ENCODE peak calls at places on chromosomes 4 and X, in five cellular contexts. W is A549, Q is fibroblast of lung, C is mammary epithelial cell, Z is adrenal gland. P is an unnamed sample.

GRCh38 chr4:176999943-177000543 is 207.3 kb upstream of the VEGFC start:
- DNase-seq in W (peak), Q (no peak), C (peak), Z (no peak), P (no peak)

GRCh38 chr4:84126061-84126787 is 372.9 kb downstream of the NKX6-1 start:
- DNase-seq in W (no peak), Q (no peak), C (no peak), Z (no peak), P (no peak)

GRCh38 chr4:20251796-20252655 is at the start of gene SLIT2:
- DNase-seq in W (peak), Q (peak), C (peak), Z (peak), P (peak)

GRCh38 chr4:104444685-104445084 is 50.0 kb downstream of the CXXC4 start:
- DNase-seq in W (no peak), Q (no peak), C (no peak), Z (no peak), P (no peak)

GRCh38 chr4:185839204-185839712 is 27.3 kb upstream of the SORBS2 start:
- DNase-seq in W (peak), Q (peak), C (peak), Z (peak), P (peak)

GRCh38 chrX:104254442-104255115 is at the start of gene ESX1:
- DNase-seq in W (peak), Q (peak), C (peak), Z (no peak), P (no peak)

GRCh38 chrX:39883664-39884063 is 214.1 kb downstream of the BCOR start:
- DNase-seq in W (no peak), Q (no peak), C (no peak), Z (no peak), P (no peak)

GRCh38 chrX:130770615-130771014 is 132.4 kb downstream of the ENOX2 start:
- DNase-seq in W (peak), Q (peak), C (peak), Z (no peak), P (no peak)

GRCh38 chr4:77432702-77433101 is 172.9 kb upstream of the CXCL13 start:
- DNase-seq in W (no peak), Q (no peak), C (no peak), Z (no peak), P (no peak)

GRCh38 chr4:123671633-123672404 is 275.2 kb downstream of the SPRY1 start:
- DNase-seq in W (no peak), Q (no peak), C (no peak), Z (no peak), P (no peak)

GRCh38 chrX:2430265-2430825 is 70.4 kb downstream of the DHRSX start:
- DNase-seq in W (no peak), Q (peak), C (peak), Z (no peak), P (no peak)

DNA sequence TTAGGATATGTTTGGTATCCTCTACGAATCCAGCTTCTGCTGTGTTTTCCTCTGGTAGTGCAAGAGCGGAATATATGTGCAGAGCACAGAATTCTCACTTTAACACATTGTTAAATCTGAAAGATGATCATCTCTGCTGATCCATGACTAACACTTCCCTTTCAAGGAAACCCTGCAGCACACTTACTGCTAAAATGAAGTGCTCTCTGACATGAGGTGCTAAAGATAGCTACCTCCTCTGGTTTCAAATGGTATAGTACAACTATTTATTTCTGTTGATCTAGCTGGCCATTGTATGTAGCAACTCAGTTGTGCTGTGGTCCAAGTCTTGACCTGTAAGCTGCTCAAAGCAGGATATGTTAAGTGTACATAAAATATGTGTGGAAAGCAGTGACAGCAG is 162.4 kb upstream of the FMR1 start:
- DNase-seq in W (no peak), Q (no peak), C (no peak), Z (no peak), P (no peak)
- TF ChIP-seq CTCF in W (no peak), Q (no peak), C (no peak), Z (no peak), P (no peak)

GRCh38 chrX:937391-937790 is 275.1 kb downstream of the CRLF2 start:
- DNase-seq in W (no peak), Q (no peak), C (no peak), Z (no peak), P (no peak)
- TF ChIP-seq CTCF in W (no peak), Q (no peak), C (no peak), Z (no peak), P (no peak)

GRCh38 chr4:173443121-173443520 is 44.2 kb upstream of the SCRG1 start:
- DNase-seq in W (no peak), Q (no peak), C (no peak), Z (no peak), P (no peak)

GRCh38 chr4:173436866-173437265 is 38.0 kb upstream of the SCRG1 start:
- DNase-seq in W (no peak), Q (no peak), C (no peak), Z (no peak), P (no peak)

GRCh38 chr4:173440888-173441287 is 42.0 kb upstream of the SCRG1 start:
- DNase-seq in W (no peak), Q (no peak), C (no peak), Z (no peak), P (no peak)

GRCh38 chr4:173446416-173446815 is 47.5 kb upstream of the SCRG1 start:
- DNase-seq in W (no peak), Q (no peak), C (no peak), Z (no peak), P (no peak)

DNA sequence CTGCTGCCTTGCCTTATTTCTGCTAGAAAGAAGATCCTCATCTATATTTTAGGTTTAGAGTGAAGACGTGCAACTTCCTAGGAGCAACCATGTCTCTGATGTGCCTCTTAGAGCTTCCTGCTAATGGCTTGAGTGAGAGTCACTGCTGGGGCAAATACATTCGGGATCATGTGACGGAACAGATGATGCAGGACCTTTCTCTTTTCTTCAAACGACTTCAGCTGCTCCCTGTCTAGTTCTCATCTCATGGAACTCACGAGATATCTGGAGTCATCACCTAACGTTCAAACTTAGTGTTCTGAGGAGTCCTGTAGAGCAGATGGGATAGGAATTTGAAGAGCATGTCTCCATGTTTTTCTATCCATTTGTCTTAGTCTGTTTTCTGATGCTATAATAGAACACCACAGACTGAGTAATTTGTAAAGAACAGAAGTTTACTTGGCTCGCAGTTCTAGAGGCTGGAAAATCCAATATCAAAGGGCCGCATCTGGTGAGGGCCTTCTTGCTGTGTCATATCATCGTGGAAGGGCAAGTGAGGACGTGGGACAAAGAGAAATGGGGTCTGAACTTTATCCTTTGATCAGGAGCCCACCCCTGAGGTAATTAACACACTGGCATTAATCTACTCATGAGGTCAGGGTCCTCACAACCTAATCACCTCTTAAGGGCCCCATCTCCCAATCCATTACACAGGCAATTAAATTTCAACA is 43.5 kb upstream of the SCRG1 start:
- DNase-seq in W (no peak), Q (no peak), C (no peak), Z (no peak), P (no peak)
- TF ChIP-seq CTCF in W (no peak), Q (no peak), C (no peak), Z (no peak), P (no peak)

GRCh38 chr4:59057804-59058203 is 1947.6 kb upstream of the IGFBP7 start:
- DNase-seq in W (peak), Q (no peak), C (no peak), Z (no peak), P (no peak)

GRCh38 chr4:59060002-59060846 is 1950.0 kb upstream of the IGFBP7 start:
- DNase-seq in W (no peak), Q (no peak), C (no peak), Z (no peak), P (no peak)

GRCh38 chr4:59062970-59063369 is 1952.8 kb upstream of the IGFBP7 start:
- DNase-seq in W (no peak), Q (no peak), C (no peak), Z (no peak), P (no peak)

DNA sequence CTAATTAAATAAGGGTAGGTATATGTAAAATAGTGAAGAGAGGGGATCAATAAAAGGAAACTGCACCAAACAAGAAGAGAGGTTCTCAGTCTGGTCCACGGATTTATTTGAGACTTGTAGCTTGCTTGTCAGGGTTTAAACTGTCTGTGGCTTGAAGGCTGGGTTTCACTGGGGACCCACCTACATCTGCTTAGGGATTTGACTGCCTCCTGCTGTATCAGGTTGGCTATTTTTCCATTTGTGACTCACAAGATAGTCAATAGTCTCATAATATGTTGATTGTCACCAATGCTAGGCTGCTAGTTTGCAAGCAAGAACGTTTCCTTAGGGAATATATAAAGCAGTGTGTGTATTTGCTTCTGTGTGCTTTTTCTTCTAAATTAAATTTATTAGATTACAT is 1950.7 kb upstream of the IGFBP7 start:
- DNase-seq in W (no peak), Q (no peak), C (no peak), Z (no peak), P (no peak)
- TF ChIP-seq CTCF in W (no peak), Q (no peak), C (no peak), Z (no peak), P (no peak)

DNA sequence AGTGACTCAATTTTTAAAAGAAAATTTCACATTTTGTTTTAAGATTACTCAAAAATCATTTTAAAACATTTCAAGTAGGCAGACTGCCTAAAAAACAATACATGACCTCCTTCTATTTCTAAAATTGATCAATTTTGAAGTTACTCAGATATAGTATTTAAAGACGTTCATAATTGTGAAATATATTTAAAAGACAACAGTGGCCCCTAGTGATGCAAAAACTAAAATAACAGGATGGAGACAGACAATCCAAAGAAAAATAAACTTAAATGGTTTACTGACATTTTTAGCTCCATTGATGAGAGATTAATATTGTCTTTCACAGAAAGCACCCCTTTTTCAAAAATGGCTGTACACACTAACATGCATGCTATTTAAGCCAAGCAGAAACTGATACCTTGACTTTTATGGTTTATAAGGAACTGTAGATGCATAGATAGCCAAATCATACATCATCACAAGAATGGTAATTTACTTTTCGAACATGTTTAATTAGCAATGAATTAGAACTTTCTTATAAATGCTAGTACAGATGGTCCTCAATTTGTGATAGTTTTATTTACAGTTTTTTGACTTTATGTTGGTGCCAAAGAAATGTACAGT is 69.8 kb upstream of the FAT4 start:
- DNase-seq in W (no peak), Q (peak), C (peak), Z (no peak), P (no peak)
- TF ChIP-seq CTCF in W (peak), Q (peak), C (peak), Z (no peak), P (peak)

DNA sequence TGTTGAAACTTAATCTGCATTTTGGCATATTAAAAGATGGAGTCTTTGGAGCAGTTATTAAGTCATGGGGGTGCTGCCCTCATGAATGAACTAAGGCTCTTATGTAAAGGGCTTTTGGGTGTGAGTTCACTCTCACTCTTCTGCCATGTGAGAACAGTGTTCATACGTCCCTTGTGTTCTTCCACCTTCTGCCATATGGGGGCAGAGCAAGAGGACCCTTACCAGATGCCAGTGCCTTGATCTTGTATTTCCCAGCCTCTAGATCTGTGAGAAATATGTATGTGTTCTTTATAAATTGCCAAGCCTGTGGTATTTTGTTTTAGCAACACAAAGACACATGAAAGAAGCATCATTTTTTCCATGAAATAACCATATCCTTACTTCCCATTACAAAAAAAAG is 213.9 kb downstream of the SPOCK3 start:
- DNase-seq in W (peak), Q (peak), C (no peak), Z (no peak), P (no peak)
- TF ChIP-seq CTCF in W (peak), Q (peak), C (peak), Z (no peak), P (no peak)

DNA sequence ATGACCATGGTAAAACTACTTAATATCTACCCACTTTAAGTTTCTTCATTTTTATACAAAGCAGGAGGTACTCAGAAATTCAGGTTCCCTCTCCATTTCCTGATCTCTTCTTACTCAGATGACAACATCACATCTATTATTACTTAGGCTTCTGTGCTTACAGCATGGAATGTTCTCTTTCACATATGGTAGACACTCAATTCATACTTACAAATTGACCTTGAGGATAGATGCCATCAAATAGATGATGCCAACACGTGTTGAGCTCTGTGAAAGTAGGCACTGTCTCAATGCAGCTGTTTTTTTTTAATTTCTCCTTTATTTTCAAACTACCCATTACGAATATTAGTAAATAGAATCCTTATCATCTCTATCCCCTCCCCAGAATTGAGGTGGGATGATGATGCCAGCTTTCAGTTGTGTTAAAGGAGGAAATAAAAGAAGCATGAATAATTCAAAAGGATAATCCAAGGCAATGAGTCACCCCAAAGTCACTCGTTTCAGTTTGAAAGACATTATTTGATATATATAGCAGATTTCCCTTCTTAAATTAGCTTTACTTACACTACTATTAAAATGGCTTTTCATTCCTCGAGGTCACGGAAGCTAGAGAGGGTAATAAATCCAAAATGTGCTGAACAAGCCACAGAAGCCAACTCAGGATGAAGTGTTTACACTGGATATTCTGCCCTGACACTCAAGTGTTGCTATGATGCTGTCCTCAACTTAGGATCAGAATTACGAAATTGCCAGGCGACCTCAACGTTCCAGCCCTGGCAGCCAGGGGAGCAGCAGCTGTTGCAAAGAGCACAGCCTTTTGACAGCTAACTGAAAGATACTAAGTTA is 124.2 kb upstream of the EOLA2 start:
- DNase-seq in W (peak), Q (peak), C (no peak), Z (peak), P (peak)
- TF ChIP-seq CTCF in W (no peak), Q (no peak), C (no peak), Z (no peak), P (peak)

GRCh38 chr4:87426865-87427517 is 4.6 kb downstream of the NUDT9 start:
- DNase-seq in W (no peak), Q (no peak), C (no peak), Z (no peak), P (no peak)

GRCh38 chr4:87430038-87430437 is 7.7 kb downstream of the NUDT9 start:
- DNase-seq in W (no peak), Q (no peak), C (no peak), Z (no peak), P (no peak)

GRCh38 chr4:87425711-87426110 is 3.3 kb downstream of the NUDT9 start:
- DNase-seq in W (no peak), Q (no peak), C (peak), Z (no peak), P (no peak)

GRCh38 chr4:87428979-87429378 is 6.6 kb downstream of the NUDT9 start:
- DNase-seq in W (no peak), Q (no peak), C (no peak), Z (no peak), P (no peak)

GRCh38 chr4:87427518-87427868 is 5.1 kb downstream of the NUDT9 start:
- DNase-seq in W (no peak), Q (no peak), C (no peak), Z (no peak), P (no peak)
- TF ChIP-seq CTCF in W (no peak), Q (no peak), C (no peak), Z (no peak), P (no peak)

DNA sequence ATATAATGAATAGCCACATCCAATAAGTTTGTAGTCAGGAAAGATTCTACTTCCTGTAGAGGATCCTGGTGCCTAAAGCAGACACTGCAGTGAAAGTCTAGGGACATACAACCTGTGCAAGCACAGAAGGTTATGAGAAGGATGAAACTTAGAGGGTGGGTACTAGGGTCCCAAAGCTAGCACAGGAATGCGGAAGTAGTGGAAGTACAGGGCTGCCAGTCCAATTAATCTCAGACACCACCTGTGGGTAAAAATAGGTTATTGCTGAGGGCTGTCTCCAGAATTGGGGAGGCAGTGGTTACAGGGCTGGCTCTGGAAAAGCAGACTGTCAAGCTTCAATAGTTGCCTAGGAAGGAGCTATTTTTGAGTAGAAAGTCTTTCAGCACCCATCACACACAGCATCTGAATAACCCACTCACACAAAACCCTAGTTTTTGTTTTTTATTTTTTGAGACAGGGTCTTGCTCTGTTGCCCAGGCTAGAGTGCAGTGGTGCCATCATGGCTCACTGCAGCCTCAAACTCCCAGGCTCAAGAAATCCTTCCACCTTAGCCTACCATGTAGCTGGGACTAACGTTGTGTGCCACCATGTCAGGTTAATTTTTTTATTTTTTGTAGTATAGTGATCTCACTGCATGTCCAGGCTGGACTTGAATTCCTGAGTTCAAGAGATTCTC is 50.8 kb upstream of the ELF2 start:
- DNase-seq in W (peak), Q (no peak), C (no peak), Z (no peak), P (no peak)
- TF ChIP-seq CTCF in W (no peak), Q (peak), C (peak), Z (no peak), P (peak)

DNA sequence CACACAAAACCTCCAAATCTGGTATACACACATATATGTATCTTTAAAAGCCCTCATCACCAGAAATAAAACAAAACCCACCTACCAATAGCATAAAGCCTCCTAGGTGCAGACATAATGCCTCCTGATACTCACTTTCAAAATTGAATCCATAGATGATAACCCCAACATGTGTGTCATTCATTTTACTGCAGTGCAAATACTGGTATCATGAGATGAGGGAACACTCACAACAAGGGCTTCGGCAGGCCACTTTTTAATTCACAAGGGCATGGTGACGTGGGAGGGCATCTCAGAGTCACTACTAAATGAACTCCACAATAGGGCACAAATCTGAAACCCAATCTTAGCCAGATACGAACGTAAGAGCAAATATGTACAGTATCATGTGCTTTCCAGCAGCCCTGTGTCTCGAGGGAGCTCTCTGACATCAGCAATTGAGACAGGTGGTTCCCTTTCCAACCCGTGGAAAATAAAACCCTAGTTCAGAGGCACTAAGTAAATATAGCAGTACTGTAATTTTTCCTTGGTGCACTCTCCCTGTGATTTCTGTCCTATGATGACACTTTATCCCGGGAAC is 14.1 kb upstream of the PPARGC1A start:
- DNase-seq in W (no peak), Q (no peak), C (no peak), Z (no peak), P (no peak)
- TF ChIP-seq CTCF in W (no peak), Q (no peak), C (no peak), Z (no peak), P (no peak)

P was measured in AG09319.